ENCODE peak calls at places on chromosomes 4 and X, in five cellular contexts. S, H, I, Z and N are unnamed samples.

GRCh38 chr4:26020083-26020668 is 106.2 kb downstream of the SMIM20 start:
- DNase-seq in S (no peak), I (peak), H (no peak), Z (no peak), N (no peak)

GRCh38 chrX:39633293-39633692 is 464.5 kb downstream of the BCOR start:
- DNase-seq in Z (no peak), S (no peak), I (no peak), H (no peak), N (no peak)

GRCh38 chr4:151851354-151851753 is 90.5 kb upstream of the GATB start:
- DNase-seq in H (no peak), Z (no peak), S (no peak), I (no peak), N (no peak)

GRCh38 chr4:89114100-89114499 is 2.8 kb downstream of the TIGD2 start:
- DNase-seq in H (no peak), S (no peak), Z (no peak), I (no peak), N (no peak)

GRCh38 chr4:148926861-148927260 is 484.6 kb upstream of the NR3C2 start:
- DNase-seq in H (peak), I (peak), S (no peak), Z (no peak), N (no peak)

GRCh38 chr4:174582463-174582862 is 60.2 kb upstream of the HPGD start:
- DNase-seq in S (no peak), Z (no peak), I (no peak), H (no peak), N (no peak)

GRCh38 chr4:181548873-181549541 is 694.2 kb upstream of the TENM3 start:
- DNase-seq in I (peak), H (no peak), Z (peak), S (no peak), N (peak)

GRCh38 chr4:13990596-13991589 is 363.4 kb upstream of the BOD1L1 start:
- DNase-seq in Z (no peak), S (no peak), H (no peak), I (no peak), N (no peak)

GRCh38 chr4:81724925-81725329 is 253.2 kb upstream of the RASGEF1B start:
- DNase-seq in I (peak), S (peak), H (peak), Z (no peak), N (peak)

GRCh38 chrX:112473654-112474053 is 206.1 kb downstream of the LHFPL1 start:
- DNase-seq in S (no peak), Z (no peak), I (no peak), H (no peak), N (no peak)

GRCh38 chrX:153722704-153723350 is 1.4 kb downstream of the BCAP31 start:
- DNase-seq in S (no peak), I (no peak), Z (no peak), H (no peak), N (no peak)